ENCODE peak calls at places on chromosomes 2 and 18, in six cellular contexts. One of them, this sample, is unnamed.

GRCh38 chr18:8314123-8314522 is 295.1 kb upstream of the RAB12 start:
- DNase-seq in right atrium auricular region: no peak
- DNase-seq in WERI-Rb-1: no peak
- DNase-seq in aorta: no peak
- DNase-seq in PC-9: no peak
- DNase-seq in Peyer's patch: no peak
- DNase-seq in this sample: no peak

GRCh38 chr2:235050992-235051351 is 99.2 kb downstream of the SH3BP4 start:
- DNase-seq in right atrium auricular region: peak
- DNase-seq in WERI-Rb-1: peak
- DNase-seq in aorta: peak
- DNase-seq in Peyer's patch: peak
- DNase-seq in PC-9: peak
- DNase-seq in this sample: peak

GRCh38 chr18:50183556-50183955 is 11.4 kb downstream of the MYO5B start:
- DNase-seq in aorta: no peak
- DNase-seq in Peyer's patch: no peak
- DNase-seq in WERI-Rb-1: no peak
- DNase-seq in PC-9: peak
- DNase-seq in right atrium auricular region: no peak
- DNase-seq in this sample: no peak

GRCh38 chr2:28341208-28341891 is 51.3 kb upstream of the FOSL2 start:
- DNase-seq in PC-9: no peak
- DNase-seq in right atrium auricular region: no peak
- DNase-seq in Peyer's patch: no peak
- DNase-seq in aorta: peak
- DNase-seq in WERI-Rb-1: no peak
- DNase-seq in this sample: no peak

GRCh38 chr2:8663997-8664396 is 17.9 kb upstream of the ID2 start:
- DNase-seq in aorta: no peak
- DNase-seq in PC-9: no peak
- DNase-seq in right atrium auricular region: no peak
- DNase-seq in Peyer's patch: no peak
- DNase-seq in WERI-Rb-1: no peak
- DNase-seq in this sample: no peak

GRCh38 chr2:176781570-176782217 is 430.9 kb upstream of the HNRNPA3 start:
- DNase-seq in Peyer's patch: no peak
- DNase-seq in aorta: no peak
- DNase-seq in PC-9: no peak
- DNase-seq in WERI-Rb-1: no peak
- DNase-seq in right atrium auricular region: no peak
- DNase-seq in this sample: no peak

GRCh38 chr18:22124970-22125369 is 44.4 kb upstream of the GATA6 start:
- DNase-seq in PC-9: no peak
- DNase-seq in WERI-Rb-1: no peak
- DNase-seq in Peyer's patch: no peak
- DNase-seq in aorta: no peak
- DNase-seq in right atrium auricular region: no peak
- DNase-seq in this sample: no peak

GRCh38 chr2:113219889-113220641 is 46.3 kb downstream of the PSD4 start:
- DNase-seq in WERI-Rb-1: no peak
- DNase-seq in Peyer's patch: peak
- DNase-seq in right atrium auricular region: no peak
- DNase-seq in aorta: peak
- DNase-seq in PC-9: no peak
- DNase-seq in this sample: peak

GRCh38 chr2:197198890-197199289 is 111.7 kb downstream of the ANKRD44 start:
- DNase-seq in right atrium auricular region: peak
- DNase-seq in Peyer's patch: peak
- DNase-seq in PC-9: no peak
- DNase-seq in aorta: peak
- DNase-seq in WERI-Rb-1: no peak
- DNase-seq in this sample: no peak

GRCh38 chr2:145028055-145028630 is 508.2 kb upstream of the ZEB2 start:
- DNase-seq in aorta: no peak
- DNase-seq in WERI-Rb-1: no peak
- DNase-seq in Peyer's patch: no peak
- DNase-seq in right atrium auricular region: no peak
- DNase-seq in PC-9: no peak
- DNase-seq in this sample: no peak

GRCh38 chr2:165055081-165055879 is 100.0 kb upstream of the SLC38A11 start:
- DNase-seq in aorta: no peak
- DNase-seq in Peyer's patch: no peak
- DNase-seq in right atrium auricular region: no peak
- DNase-seq in WERI-Rb-1: no peak
- DNase-seq in PC-9: no peak
- DNase-seq in this sample: no peak

GRCh38 chr2:157790780-157791179 is 85.3 kb downstream of the ACVR1 start:
- DNase-seq in WERI-Rb-1: peak
- DNase-seq in Peyer's patch: no peak
- DNase-seq in PC-9: no peak
- DNase-seq in aorta: no peak
- DNase-seq in right atrium auricular region: no peak
- DNase-seq in this sample: no peak

GRCh38 chr18:9428862-9429661 is 46.3 kb upstream of the RALBP1 start:
- DNase-seq in aorta: no peak
- DNase-seq in WERI-Rb-1: no peak
- DNase-seq in right atrium auricular region: no peak
- DNase-seq in PC-9: no peak
- DNase-seq in Peyer's patch: no peak
- DNase-seq in this sample: no peak

GRCh38 chr18:49017813-49018552 is 67.2 kb upstream of the SMAD7 start:
- DNase-seq in WERI-Rb-1: peak
- DNase-seq in right atrium auricular region: peak
- DNase-seq in Peyer's patch: peak
- DNase-seq in PC-9: no peak
- DNase-seq in aorta: peak
- DNase-seq in this sample: no peak

GRCh38 chr2:27638709-27639108 is 9.9 kb downstream of the GPN1 start:
- DNase-seq in WERI-Rb-1: no peak
- DNase-seq in right atrium auricular region: no peak
- DNase-seq in aorta: no peak
- DNase-seq in PC-9: no peak
- DNase-seq in Peyer's patch: no peak
- DNase-seq in this sample: no peak

GRCh38 chr2:149049142-149049541 is 10.6 kb downstream of the LYPD6B start:
- DNase-seq in Peyer's patch: no peak
- DNase-seq in aorta: no peak
- DNase-seq in WERI-Rb-1: no peak
- DNase-seq in PC-9: no peak
- DNase-seq in right atrium auricular region: no peak
- DNase-seq in this sample: no peak

GRCh38 chr2:206855585-206856433 is 83.5 kb upstream of the CPO start:
- DNase-seq in Peyer's patch: no peak
- DNase-seq in PC-9: no peak
- DNase-seq in aorta: peak
- DNase-seq in right atrium auricular region: no peak
- DNase-seq in WERI-Rb-1: no peak
- DNase-seq in this sample: no peak
- H3K27ac ChIP-seq in Peyer's patch: no peak
- H3K27ac ChIP-seq in PC-9: no peak
- H3K27ac ChIP-seq in aorta: peak
- H3K27ac ChIP-seq in right atrium auricular region: no peak
- H3K27ac ChIP-seq in WERI-Rb-1: no peak
- H3K27ac ChIP-seq in this sample: no peak

DNA sequence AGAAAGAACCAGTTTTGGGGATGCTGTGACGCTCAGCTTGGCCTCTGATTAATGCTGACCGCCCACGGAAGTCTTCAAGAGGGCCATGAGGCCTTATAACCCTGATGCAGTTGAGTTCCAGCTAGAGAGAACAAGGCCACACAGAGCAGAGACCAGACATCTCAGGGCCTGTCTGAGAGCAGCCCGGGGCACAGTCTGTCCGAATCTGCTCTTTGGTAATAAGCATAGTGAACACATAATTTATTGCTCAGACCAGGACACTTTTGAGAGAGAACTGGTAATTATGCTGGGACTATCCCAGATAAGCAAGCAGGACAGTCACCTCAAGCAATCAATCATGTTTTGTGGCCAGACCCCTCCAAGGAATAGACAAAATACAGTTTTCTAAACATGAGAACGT is 68.5 kb downstream of the STPG4 start:
- DNase-seq in aorta: no peak
- DNase-seq in Peyer's patch: no peak
- DNase-seq in right atrium auricular region: no peak
- DNase-seq in WERI-Rb-1: no peak
- DNase-seq in PC-9: no peak
- DNase-seq in this sample: no peak
- H3K27ac ChIP-seq in aorta: no peak
- H3K27ac ChIP-seq in Peyer's patch: no peak
- H3K27ac ChIP-seq in right atrium auricular region: peak
- H3K27ac ChIP-seq in WERI-Rb-1: no peak
- H3K27ac ChIP-seq in PC-9: no peak
- H3K27ac ChIP-seq in this sample: peak

GRCh38 chr18:77062518-77063003 is 70.0 kb downstream of the MBP start:
- DNase-seq in PC-9: no peak
- DNase-seq in Peyer's patch: peak
- DNase-seq in WERI-Rb-1: no peak
- DNase-seq in aorta: no peak
- DNase-seq in right atrium auricular region: peak
- DNase-seq in this sample: no peak

GRCh38 chr18:77059294-77059916 is 73.2 kb downstream of the MBP start:
- DNase-seq in PC-9: peak
- DNase-seq in WERI-Rb-1: peak
- DNase-seq in aorta: no peak
- DNase-seq in Peyer's patch: peak
- DNase-seq in right atrium auricular region: no peak
- DNase-seq in this sample: peak

GRCh38 chr18:77061291-77061945 is 71.2 kb downstream of the MBP start:
- DNase-seq in aorta: no peak
- DNase-seq in right atrium auricular region: no peak
- DNase-seq in Peyer's patch: no peak
- DNase-seq in WERI-Rb-1: no peak
- DNase-seq in PC-9: no peak
- DNase-seq in this sample: no peak

GRCh38 chr18:77063256-77063655 is 69.3 kb downstream of the MBP start:
- DNase-seq in PC-9: peak
- DNase-seq in aorta: no peak
- DNase-seq in Peyer's patch: peak
- DNase-seq in WERI-Rb-1: no peak
- DNase-seq in right atrium auricular region: peak
- DNase-seq in this sample: no peak

DNA sequence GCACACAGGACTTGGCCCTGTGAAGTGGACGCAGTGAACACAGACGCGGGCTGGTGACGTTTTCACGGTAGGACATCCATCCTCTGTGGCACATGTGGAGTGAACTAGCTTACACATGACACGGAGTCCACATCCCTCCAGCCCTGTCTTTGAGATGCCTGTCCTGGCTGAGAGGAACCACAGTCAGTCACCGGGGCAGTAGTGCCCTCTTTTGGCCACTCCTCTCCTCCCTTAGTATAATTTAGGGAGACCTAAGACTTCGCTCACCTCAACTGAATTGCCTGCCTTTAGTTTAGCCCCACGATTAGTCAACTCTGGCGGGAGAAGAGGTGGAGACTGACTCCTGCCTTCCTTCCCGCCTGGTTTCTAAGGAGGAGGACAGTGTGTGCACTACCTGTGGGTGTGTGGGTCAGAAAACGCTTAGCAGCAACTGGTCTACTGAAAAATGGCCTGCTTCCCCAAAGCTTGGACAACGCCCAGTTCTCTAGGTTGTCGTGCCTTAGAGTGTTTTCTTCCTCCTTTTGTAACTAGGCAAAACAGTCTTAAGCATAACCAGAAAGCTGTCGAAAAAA is 70.6 kb downstream of the MBP start:
- DNase-seq in right atrium auricular region: peak
- DNase-seq in aorta: peak
- DNase-seq in WERI-Rb-1: peak
- DNase-seq in PC-9: no peak
- DNase-seq in Peyer's patch: peak
- DNase-seq in this sample: no peak
- H3K27ac ChIP-seq in right atrium auricular region: peak
- H3K27ac ChIP-seq in aorta: no peak
- H3K27ac ChIP-seq in WERI-Rb-1: no peak
- H3K27ac ChIP-seq in PC-9: peak
- H3K27ac ChIP-seq in Peyer's patch: peak
- H3K27ac ChIP-seq in this sample: peak

GRCh38 chr2:30217644-30218361 is 13.5 kb upstream of the LBH start:
- DNase-seq in PC-9: peak
- DNase-seq in Peyer's patch: peak
- DNase-seq in WERI-Rb-1: no peak
- DNase-seq in right atrium auricular region: no peak
- DNase-seq in aorta: peak
- DNase-seq in this sample: no peak
- H3K27ac ChIP-seq in PC-9: peak
- H3K27ac ChIP-seq in Peyer's patch: peak
- H3K27ac ChIP-seq in WERI-Rb-1: no peak
- H3K27ac ChIP-seq in right atrium auricular region: no peak
- H3K27ac ChIP-seq in aorta: peak
- H3K27ac ChIP-seq in this sample: no peak

DNA sequence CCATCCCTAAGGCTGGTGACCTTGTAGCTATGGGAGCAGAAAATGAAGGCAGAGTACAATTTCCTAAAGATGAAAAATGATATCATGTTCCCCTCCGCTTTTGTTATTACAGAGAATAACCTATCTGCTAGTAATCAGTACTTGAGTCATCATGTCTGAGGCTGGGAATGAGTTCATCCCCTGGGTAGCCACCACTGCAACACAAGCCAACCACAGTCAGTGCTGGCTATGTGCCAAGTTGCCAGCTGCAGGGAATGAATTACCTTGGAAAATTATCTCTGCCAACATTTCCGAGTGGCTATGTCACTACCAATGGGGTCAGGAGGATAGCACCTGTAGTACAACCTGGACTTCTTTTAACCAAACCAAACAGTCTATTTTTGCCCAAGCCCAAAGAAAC is 1094.7 kb upstream of the DDX18 start:
- DNase-seq in aorta: no peak
- DNase-seq in right atrium auricular region: no peak
- DNase-seq in WERI-Rb-1: no peak
- DNase-seq in PC-9: no peak
- DNase-seq in Peyer's patch: no peak
- DNase-seq in this sample: no peak
- H3K27ac ChIP-seq in aorta: no peak
- H3K27ac ChIP-seq in right atrium auricular region: no peak
- H3K27ac ChIP-seq in WERI-Rb-1: no peak
- H3K27ac ChIP-seq in PC-9: no peak
- H3K27ac ChIP-seq in Peyer's patch: no peak
- H3K27ac ChIP-seq in this sample: no peak

This sample was measured in tibial nerve.